ENCODE peak calls at places on chromosomes 6 and 20, in nine cellular contexts. O, G, D, B, T, I, P, R and Q are unnamed samples.

GRCh38 chr20:61113731-61114130 is 138.3 kb upstream of the CDH4 start:
- DNase-seq in O (no peak), G (no peak), D (no peak), B (no peak), T (no peak), I (no peak), P (no peak), R (no peak), Q (no peak)

GRCh38 chr6:2733324-2733723 is 17.4 kb downstream of the MYLK4 start:
- DNase-seq in O (peak), G (no peak), D (no peak), B (no peak), T (no peak), I (peak), P (no peak), R (no peak), Q (no peak)

GRCh38 chr6:13846841-13847240 is 32.5 kb upstream of the MCUR1 start:
- DNase-seq in O (no peak), G (no peak), D (no peak), B (no peak), T (peak), I (no peak), P (no peak), R (no peak), Q (no peak)

GRCh38 chr6:45514454-45514853 is 136.7 kb upstream of the SUPT3H start:
- DNase-seq in O (no peak), G (no peak), D (no peak), B (no peak), T (no peak), I (no peak), P (peak), R (no peak), Q (no peak)

GRCh38 chr6:73798592-73798991 is 102.6 kb downstream of the CD109 start:
- DNase-seq in O (peak), G (peak), D (no peak), B (peak), T (no peak), I (no peak), P (peak), R (no peak), Q (no peak)

GRCh38 chr6:147058786-147059434 is 145.3 kb upstream of the STXBP5 start:
- DNase-seq in O (no peak), G (peak), D (no peak), B (no peak), T (no peak), I (no peak), P (no peak), R (no peak), Q (no peak)

GRCh38 chr20:52959125-52959524 is 13.0 kb upstream of the TSHZ2 start:
- DNase-seq in O (no peak), G (no peak), D (no peak), B (no peak), T (peak), I (peak), P (peak), R (no peak), Q (peak)

GRCh38 chr6:157050537-157051280 is 272.6 kb downstream of the TMEM242 start:
- DNase-seq in O (no peak), G (no peak), D (no peak), B (no peak), T (no peak), I (no peak), P (no peak), R (no peak), Q (no peak)

GRCh38 chr20:2005831-2006426 is 12.1 kb upstream of the PDYN start:
- DNase-seq in O (peak), G (peak), D (peak), B (peak), T (peak), I (peak), P (peak), R (peak), Q (peak)

GRCh38 chr6:161038229-161039003 is 46.8 kb downstream of the MAP3K4 start:
- DNase-seq in O (peak), G (peak), D (peak), B (peak), T (no peak), I (no peak), P (peak), R (no peak), Q (no peak)

GRCh38 chr6:147390909-147391536 is 117.5 kb upstream of the SAMD5 start:
- DNase-seq in O (no peak), G (peak), D (no peak), B (peak), T (peak), I (no peak), P (peak), R (peak), Q (peak)

GRCh38 chr6:54595844-54596243 is 250.7 kb upstream of the FAM83B start:
- DNase-seq in O (no peak), G (peak), D (no peak), B (peak), T (no peak), I (no peak), P (no peak), R (no peak), Q (no peak)

GRCh38 chr6:149961728-149962425 is 1.9 kb upstream of the ULBP1 start:
- DNase-seq in O (no peak), G (peak), D (no peak), B (peak), T (peak), I (no peak), P (no peak), R (peak), Q (no peak)
- TF ChIP-seq CTCF in O (no peak), G (peak), D (no peak), B (peak), T (peak), I (peak), P (no peak), R (no peak), Q (peak)

GRCh38 chr20:58646703-58647102 is 4.4 kb upstream of the STX16 start:
- DNase-seq in O (no peak), G (no peak), D (no peak), B (no peak), T (no peak), I (no peak), P (no peak), R (no peak), Q (no peak)

GRCh38 chr20:58645277-58645968 is 5.7 kb upstream of the STX16 start:
- DNase-seq in O (no peak), G (peak), D (no peak), B (no peak), T (no peak), I (no peak), P (peak), R (no peak), Q (no peak)

GRCh38 chr20:58647814-58648501 is 3.1 kb upstream of the STX16 start:
- DNase-seq in O (no peak), G (peak), D (no peak), B (no peak), T (no peak), I (no peak), P (peak), R (no peak), Q (no peak)

GRCh38 chr20:58649288-58650180 is 1.5 kb upstream of the STX16 start:
- DNase-seq in O (peak), G (no peak), D (peak), B (no peak), T (peak), I (peak), P (no peak), R (peak), Q (peak)

GRCh38 chr20:58647162-58647813 is 3.8 kb upstream of the STX16 start:
- DNase-seq in O (no peak), G (no peak), D (no peak), B (no peak), T (no peak), I (no peak), P (no peak), R (no peak), Q (no peak)
- TF ChIP-seq CTCF in O (no peak), G (no peak), D (no peak), B (no peak), T (no peak), I (no peak), P (no peak), R (no peak), Q (no peak)

GRCh38 chr20:33951171-33951570 is 42.5 kb upstream of the RALY start:
- DNase-seq in O (no peak), G (no peak), D (no peak), B (no peak), T (no peak), I (no peak), P (no peak), R (no peak), Q (no peak)

GRCh38 chr20:33944914-33945313 is 48.8 kb upstream of the RALY start:
- DNase-seq in O (no peak), G (no peak), D (no peak), B (no peak), T (no peak), I (no peak), P (peak), R (no peak), Q (no peak)

GRCh38 chr20:33945391-33946079 is 48.2 kb upstream of the RALY start:
- DNase-seq in O (no peak), G (peak), D (no peak), B (peak), T (no peak), I (no peak), P (peak), R (no peak), Q (no peak)

GRCh38 chr20:33948480-33948879 is 45.2 kb upstream of the RALY start:
- DNase-seq in O (no peak), G (no peak), D (no peak), B (no peak), T (no peak), I (no peak), P (no peak), R (no peak), Q (no peak)

GRCh38 chr20:33947709-33948295 is 45.9 kb upstream of the RALY start:
- DNase-seq in O (peak), G (peak), D (no peak), B (no peak), T (peak), I (peak), P (peak), R (peak), Q (peak)
- TF ChIP-seq CTCF in O (peak), G (peak), D (no peak), B (peak), T (peak), I (peak), P (peak), R (peak), Q (peak)

GRCh38 chr6:28765978-28766351 is 157.8 kb downstream of the TRIM27 start:
- DNase-seq in O (no peak), G (no peak), D (no peak), B (no peak), T (peak), I (no peak), P (no peak), R (no peak), Q (no peak)
- TF ChIP-seq CTCF in O (no peak), G (no peak), D (no peak), B (no peak), T (no peak), I (no peak), P (no peak), R (no peak), Q (no peak)

GRCh38 chr20:58839474-58839874 is 11.2 kb downstream of the GNAS-AS1 start:
- DNase-seq in O (no peak), G (no peak), D (no peak), B (no peak), T (peak), I (peak), P (peak), R (peak), Q (peak)
- TF ChIP-seq CTCF in O (no peak), G (peak), D (no peak), B (peak), T (peak), I (peak), P (peak), R (peak), Q (peak)

GRCh38 chr6:34855463-34855862 is 32.4 kb downstream of the TAF11 start:
- DNase-seq in O (no peak), G (no peak), D (no peak), B (no peak), T (no peak), I (no peak), P (no peak), R (no peak), Q (no peak)
- TF ChIP-seq CTCF in O (no peak), G (no peak), D (no peak), B (no peak), T (peak), I (no peak), P (no peak), R (peak), Q (no peak)

DNA sequence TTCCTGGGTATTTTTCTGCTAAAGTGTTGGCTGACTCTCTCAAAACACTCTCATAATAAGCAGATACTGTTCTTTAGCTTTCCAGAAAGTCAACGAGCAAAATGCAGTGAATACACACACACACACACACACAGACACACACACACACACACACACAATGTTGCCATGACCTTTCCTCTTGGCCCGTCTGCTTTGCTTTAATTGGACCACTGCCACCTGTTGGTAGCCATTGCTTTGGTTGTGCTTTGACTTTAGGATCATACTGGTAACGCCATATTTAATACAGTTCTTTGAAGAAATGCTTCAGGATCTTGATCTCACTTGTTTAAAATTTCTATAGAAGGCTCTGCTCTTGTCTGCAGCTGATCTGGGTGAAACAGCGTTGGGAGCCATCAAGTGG is 4.4 kb downstream of the FIG4 start:
- DNase-seq in O (no peak), G (no peak), D (no peak), B (no peak), T (peak), I (no peak), P (no peak), R (peak), Q (no peak)
- TF ChIP-seq CTCF in O (no peak), G (no peak), D (no peak), B (no peak), T (peak), I (no peak), P (peak), R (no peak), Q (no peak)